ENCODE peak calls at places on chromosome 12, in five cellular contexts. C is BE2C, E is lung, G is H9, Q is small intestine. R is an unnamed sample. For H3K27me3, the result is how much of the 10 kb centered on the place peaks cover.

GRCh38 chr12:63994704-63995103 is 150.2 kb downstream of the SRGAP1 start:
- DNase-seq in C (peak), E (no peak), G (no peak), Q (no peak), R (no peak)

GRCh38 chr12:90801776-90802175 is 153.2 kb downstream of the CCER1 start:
- DNase-seq in C (no peak), E (no peak), G (no peak), Q (no peak), R (peak)

GRCh38 chr12:31000751-31001150 is 72.9 kb upstream of the DDX11 start:
- DNase-seq in C (no peak), E (no peak), G (no peak), Q (no peak), R (peak)

GRCh38 chr12:62191747-62192485 is 68.3 kb upstream of the USP15 start:
- DNase-seq in C (no peak), E (no peak), G (peak), Q (no peak), R (no peak)

GRCh38 chr12:128644664-128645296 is 179.0 kb downstream of the SLC15A4 start:
- DNase-seq in C (no peak), E (peak), G (peak), Q (peak), R (no peak)

GRCh38 chr12:72228424-72228823 is 43.7 kb upstream of the TRHDE start:
- DNase-seq in C (no peak), E (no peak), G (no peak), Q (no peak), R (no peak)

GRCh38 chr12:20792971-20793370 is 17.5 kb upstream of the SLCO1B3 start:
- DNase-seq in C (no peak), E (no peak), G (no peak), Q (no peak), R (no peak)

GRCh38 chr12:115489253-115489652 is 788.2 kb downstream of the MED13L start:
- DNase-seq in C (no peak), E (no peak), G (no peak), Q (no peak), R (no peak)

GRCh38 chr12:121799842-121800693 is 3.7 kb upstream of the SETD1B start:
- DNase-seq in C (peak), E (peak), G (peak), Q (peak), R (peak)

GRCh38 chr12:58364389-58365086 is 423.2 kb downstream of the ATP23 start:
- DNase-seq in C (no peak), E (no peak), G (no peak), Q (no peak), R (peak)

GRCh38 chr12:113961921-113962710 is 4.0 kb downstream of the RBM19 start:
- DNase-seq in C (no peak), E (no peak), G (no peak), Q (no peak), R (no peak)

GRCh38 chr12:75683220-75683619 is 171.8 kb upstream of the KRR1 start:
- DNase-seq in C (no peak), E (no peak), G (no peak), Q (no peak), R (no peak)

GRCh38 chr12:59067068-59067467 is 146.8 kb upstream of the LRIG3 start:
- DNase-seq in C (no peak), E (no peak), G (no peak), Q (no peak), R (no peak)

GRCh38 chr12:53173085-53173715 is 7.3 kb upstream of the ZNF740 start:
- DNase-seq in C (no peak), E (no peak), G (no peak), Q (no peak), R (no peak)
- H3K27me3 ChIP-seq in C (under half), E (under half), G (under half), Q (under half), R (under half)

GRCh38 chr12:54036620-54037359 is 3.9 kb downstream of the HOXC5 start:
- DNase-seq in C (peak), E (no peak), G (no peak), Q (no peak), R (peak)

GRCh38 chr12:54035561-54036377 is 2.9 kb downstream of the HOXC5 start:
- DNase-seq in C (peak), E (no peak), G (no peak), Q (no peak), R (no peak)

GRCh38 chr12:54033106-54033979 is 493 bp downstream of the HOXC5 start:
- DNase-seq in C (peak), E (no peak), G (no peak), Q (peak), R (no peak)

GRCh38 chr12:54033980-54034783 is 1.3 kb downstream of the HOXC5 start:
- DNase-seq in C (no peak), E (no peak), G (no peak), Q (no peak), R (no peak)

DNA sequence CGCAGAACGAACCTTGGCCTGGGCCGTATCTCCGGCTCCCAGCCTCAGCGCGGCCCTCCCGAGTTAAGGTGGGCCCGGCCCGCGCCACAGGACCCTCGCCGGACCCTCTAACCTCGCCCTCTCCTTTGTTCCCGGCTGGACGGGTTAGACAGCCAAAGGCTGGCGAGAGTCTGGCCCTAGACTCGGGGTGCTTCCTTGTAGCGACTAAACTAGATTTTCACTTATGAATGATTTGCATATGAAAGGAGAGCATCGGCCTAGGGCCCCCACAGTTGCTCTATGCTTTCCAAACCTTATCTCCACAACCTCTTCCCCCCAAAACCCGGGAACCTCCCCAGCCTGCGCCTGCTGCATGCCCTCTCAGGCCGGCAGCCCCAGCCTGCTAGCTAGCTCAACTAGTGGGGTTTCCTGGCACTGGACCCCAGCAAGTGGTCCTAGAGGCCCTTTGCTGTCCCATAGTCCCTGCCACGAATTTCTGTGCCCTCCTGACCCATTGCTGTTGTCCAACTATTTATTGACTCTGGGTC is 2.0 kb downstream of the HOXC5 start:
- DNase-seq in C (no peak), E (no peak), G (no peak), Q (no peak), R (no peak)
- H3K27me3 ChIP-seq in C (under half), E (under half), G (half or more), Q (under half), R (under half)

GRCh38 chr12:49959570-49960473 is 1.9 kb upstream of the AQP5 start:
- DNase-seq in C (no peak), E (peak), G (peak), Q (no peak), R (peak)

GRCh38 chr12:49962861-49963765 is 1.4 kb downstream of the AQP5 start:
- DNase-seq in C (no peak), E (peak), G (no peak), Q (peak), R (peak)

GRCh38 chr12:49960474-49961110 is 1.1 kb upstream of the AQP5 start:
- DNase-seq in C (no peak), E (no peak), G (no peak), Q (no peak), R (no peak)

GRCh38 chr12:49961993-49962764 is 507 bp downstream of the AQP5 start:
- DNase-seq in C (no peak), E (no peak), G (peak), Q (no peak), R (no peak)

DNA sequence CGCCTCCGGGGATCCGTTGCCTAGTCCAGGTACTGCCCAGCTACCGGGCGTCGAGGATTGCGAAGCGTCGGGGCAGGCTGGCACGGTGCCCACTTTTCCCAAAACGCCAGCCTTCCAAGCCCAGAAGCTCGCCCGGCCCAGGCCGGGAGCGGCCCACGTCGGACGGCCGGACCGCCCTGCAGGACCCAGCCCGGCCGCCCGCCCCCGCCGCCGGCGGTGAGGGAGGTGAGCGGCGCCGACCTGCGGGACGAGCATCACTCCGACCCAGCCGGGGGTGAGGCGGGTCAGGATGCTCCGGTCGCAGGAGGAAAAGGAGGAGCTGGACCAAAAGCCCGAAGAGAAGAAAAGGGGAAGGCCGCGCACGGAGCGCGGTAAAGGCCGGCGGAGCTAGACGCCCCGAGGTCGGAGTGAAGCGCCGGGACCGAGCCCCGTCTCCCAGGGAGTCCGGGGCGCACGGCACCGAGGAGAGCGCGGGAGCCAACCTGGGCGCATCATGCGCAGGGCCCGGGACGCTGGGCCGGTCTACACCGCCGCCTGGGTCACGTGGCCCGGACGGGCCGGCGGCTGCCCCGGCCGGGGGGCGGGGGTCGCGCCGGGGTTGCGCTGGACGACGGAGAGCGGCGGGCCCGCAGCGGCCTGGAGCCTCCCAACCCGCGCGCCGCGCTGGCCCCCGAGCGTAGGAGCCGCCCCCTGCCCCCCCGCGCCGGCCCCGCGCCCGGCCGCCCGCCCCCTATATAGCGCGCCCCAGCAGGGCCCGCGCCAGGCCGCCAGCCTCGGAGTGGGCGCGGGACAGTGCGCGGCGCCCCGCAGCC is at the start of gene AQP5:
- DNase-seq in C (no peak), E (no peak), G (no peak), Q (no peak), R (no peak)
- H3K27me3 ChIP-seq in C (under half), E (under half), G (under half), Q (under half), R (under half)

DNA sequence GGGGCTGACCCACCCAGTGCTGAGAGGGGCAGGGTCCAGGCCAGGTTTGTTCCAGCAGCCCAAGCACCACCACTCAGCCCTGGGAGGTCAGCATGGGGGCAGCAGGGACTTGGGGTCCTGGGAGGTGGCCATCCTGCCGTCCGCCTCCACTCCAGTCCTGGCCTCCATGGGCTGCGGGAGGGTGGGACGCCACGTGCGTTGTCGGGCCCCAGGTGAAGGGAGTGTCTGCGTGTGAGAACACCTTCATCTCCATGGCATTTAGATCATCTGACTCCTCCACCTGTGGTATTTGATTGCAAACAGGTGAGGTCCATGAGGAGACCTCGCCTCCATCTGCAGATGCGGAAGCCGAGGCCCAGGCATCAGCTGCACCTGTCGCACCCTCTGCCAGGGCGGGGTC is 44.1 kb downstream of the FBRSL1 start:
- DNase-seq in C (no peak), E (no peak), G (no peak), Q (no peak), R (no peak)
- H3K27me3 ChIP-seq in C (under half), E (under half), G (under half), Q (under half), R (under half)

GRCh38 chr12:132543298-132544172 is 53.6 kb downstream of the FBRSL1 start:
- DNase-seq in C (no peak), E (no peak), G (no peak), Q (no peak), R (no peak)
- H3K27me3 ChIP-seq in C (under half), E (under half), G (under half), Q (under half), R (under half)

DNA sequence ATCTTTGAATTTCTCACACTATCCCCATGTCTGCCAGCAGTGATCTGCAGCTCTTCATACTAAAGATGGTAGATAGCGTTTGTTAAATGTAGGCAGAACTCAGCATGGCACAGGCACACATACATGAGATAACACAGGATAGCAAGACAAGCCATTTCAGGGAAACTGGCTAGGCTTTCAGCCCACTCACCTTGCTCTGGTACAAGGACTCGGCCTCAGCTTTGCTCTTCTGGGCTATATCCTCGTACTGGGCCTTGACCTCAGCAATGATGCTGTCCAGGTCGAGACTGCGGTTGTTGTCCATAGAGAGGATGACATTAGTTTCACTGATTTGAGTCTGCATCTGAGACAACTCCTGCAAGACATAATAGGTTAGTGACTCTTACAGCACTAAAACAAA is 3.1 kb downstream of the KRT1 start:
- DNase-seq in C (no peak), E (no peak), G (no peak), Q (no peak), R (no peak)
- H3K27me3 ChIP-seq in C (under half), E (under half), G (under half), Q (under half), R (under half)

GRCh38 chr12:125191361-125192087 is 126.3 kb downstream of the AACS start:
- DNase-seq in C (no peak), E (no peak), G (no peak), Q (no peak), R (no peak)
- H3K27me3 ChIP-seq in C (under half), E (under half), G (under half), Q (under half), R (under half)